ENCODE peak calls at places on chromosome 11, in seven cellular contexts. F, C, Q, W, O, D and H are unnamed samples.

GRCh38 chr11:62077136-62077535 is 46.7 kb upstream of the INCENP start:
- DNase-seq in F (no peak), C (peak; percentile 19), Q (no peak), W (peak; percentile 14), O (no peak), D (no peak), H (no peak)

GRCh38 chr11:123480290-123480815 is 50.3 kb downstream of the GRAMD1B start:
- DNase-seq in F (no peak), C (no peak), Q (no peak), W (no peak), O (no peak), D (no peak), H (no peak)

GRCh38 chr11:403761-404431 is 9.9 kb downstream of the PKP3 start:
- DNase-seq in F (no peak), C (no peak), Q (no peak), W (no peak), O (no peak), D (no peak), H (no peak)

GRCh38 chr11:118608268-118609214 is 1.1 kb downstream of the PHLDB1 start:
- DNase-seq in F (no peak), C (peak; percentile 93), Q (peak; percentile 50), W (peak; percentile 88), O (no peak), D (peak; percentile 64), H (peak; percentile 82)

GRCh38 chr11:15107730-15108515 is 6.8 kb upstream of the INSC start:
- DNase-seq in F (no peak), C (peak; percentile 40), Q (no peak), W (no peak), O (no peak), D (no peak), H (no peak)

GRCh38 chr11:5689551-5689983 is at the start of gene TRIM22:
- DNase-seq in F (no peak), C (peak; percentile 18), Q (no peak), W (peak; percentile 62), O (peak; percentile 81), D (no peak), H (peak; percentile 43)

GRCh38 chr11:59778122-59778521 is 22.9 kb downstream of the STX3 start:
- DNase-seq in F (no peak), C (no peak), Q (peak; percentile 82), W (no peak), O (no peak), D (no peak), H (no peak)

GRCh38 chr11:18563090-18563730 is 25.3 kb downstream of the UEVLD start:
- DNase-seq in F (no peak), C (peak; percentile 11), Q (no peak), W (no peak), O (no peak), D (no peak), H (no peak)

GRCh38 chr11:121337078-121337477 is 44.5 kb downstream of the SC5D start:
- DNase-seq in F (no peak), C (no peak), Q (no peak), W (no peak), O (no peak), D (no peak), H (no peak)

GRCh38 chr11:33214187-33214586 is 43.0 kb upstream of the HIPK3 start:
- DNase-seq in F (no peak), C (no peak), Q (no peak), W (no peak), O (no peak), D (no peak), H (no peak)

GRCh38 chr11:120674537-120674936 is 163.0 kb downstream of the GRIK4 start:
- DNase-seq in F (no peak), C (no peak), Q (peak; percentile 92), W (peak; percentile 6), O (no peak), D (no peak), H (no peak)

GRCh38 chr11:22707119-22707899 is 40.9 kb downstream of the GAS2 start:
- DNase-seq in F (no peak), C (no peak), Q (no peak), W (peak; percentile 47), O (no peak), D (no peak), H (no peak)

GRCh38 chr11:69393178-69393832 is 88.2 kb upstream of the LINC01488 start:
- DNase-seq in F (no peak), C (no peak), Q (no peak), W (no peak), O (no peak), D (no peak), H (no peak)

DNA sequence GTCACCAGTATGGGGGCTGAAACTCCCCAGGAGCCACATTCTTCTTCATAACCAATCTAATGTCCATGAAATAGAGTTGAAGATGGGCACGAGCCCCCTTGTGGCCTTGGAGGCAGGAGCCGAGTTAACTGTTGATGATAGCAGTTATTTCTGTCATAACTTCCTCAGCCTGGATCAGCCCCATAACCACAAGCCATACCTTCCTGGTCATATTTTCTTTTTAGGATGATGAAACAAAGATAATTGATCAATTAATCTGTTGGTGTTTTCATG is 65.0 kb upstream of the TTC12 start:
- DNase-seq in F (no peak), C (no peak), Q (no peak), W (peak; percentile 6), O (peak; percentile 33), D (no peak), H (no peak)
- TF ChIP-seq CTCF in F (peak; percentile 36), C (peak; percentile 34), Q (peak; percentile 62), W (peak; percentile 41), O (peak; percentile 57), D (no peak), H (no peak)

DNA sequence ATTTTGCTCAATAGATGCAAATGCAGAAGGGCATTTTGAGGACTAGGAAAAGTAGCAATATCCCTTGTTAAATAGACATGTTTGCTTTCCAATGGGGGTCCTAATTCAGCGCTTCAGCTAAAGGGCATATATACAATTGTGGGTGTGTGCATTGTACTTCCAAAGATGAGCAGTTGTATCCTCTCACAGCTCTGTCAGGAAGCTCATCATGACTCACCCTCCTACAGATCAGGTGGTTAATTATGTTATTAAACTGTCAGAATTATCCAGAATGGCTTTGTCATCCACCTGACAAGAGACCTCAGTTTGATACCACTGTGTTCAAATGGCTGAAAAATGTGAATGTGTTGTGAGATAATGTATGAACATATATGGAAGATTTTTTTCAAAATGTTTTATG is 252.2 kb upstream of the MTNR1B start:
- DNase-seq in F (no peak), C (no peak), Q (no peak), W (no peak), O (no peak), D (no peak), H (no peak)
- TF ChIP-seq CTCF in F (no peak), C (no peak), Q (no peak), W (no peak), O (no peak), D (no peak), H (no peak)

DNA sequence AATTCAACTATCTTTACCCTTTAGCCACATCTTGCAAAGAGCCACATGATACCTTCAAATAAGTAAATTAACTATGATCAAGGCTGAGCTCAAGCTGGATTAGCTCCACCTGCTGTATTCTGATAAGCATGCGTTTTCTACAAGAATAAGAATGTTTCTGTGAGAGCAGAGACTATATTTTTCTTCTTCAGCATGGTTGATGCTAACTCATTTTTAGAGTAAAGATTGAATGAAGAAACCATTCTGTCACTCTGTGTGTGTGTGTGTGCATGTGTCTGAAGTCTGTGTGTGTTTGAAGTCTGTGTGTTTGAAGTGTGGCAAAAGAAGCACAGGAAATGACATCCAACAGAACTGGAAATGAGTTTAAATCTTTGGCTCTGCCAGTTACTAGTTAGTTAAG is 12.0 kb upstream of the LAYN start:
- DNase-seq in F (no peak), C (no peak), Q (no peak), W (no peak), O (no peak), D (no peak), H (no peak)
- TF ChIP-seq CTCF in F (no peak), C (peak; percentile 4), Q (no peak), W (peak; percentile 20), O (peak; percentile 23), D (no peak), H (no peak)

GRCh38 chr11:25734592-25735211 is 597.2 kb upstream of the ANO3 start:
- DNase-seq in F (no peak), C (no peak), Q (no peak), W (peak; percentile 78), O (peak; percentile 88), D (no peak), H (no peak)

GRCh38 chr11:25737071-25737675 is 594.8 kb upstream of the ANO3 start:
- DNase-seq in F (no peak), C (no peak), Q (no peak), W (no peak), O (no peak), D (no peak), H (no peak)

GRCh38 chr11:25733777-25734176 is 598.2 kb upstream of the ANO3 start:
- DNase-seq in F (no peak), C (no peak), Q (no peak), W (peak; percentile 66), O (peak; percentile 14), D (no peak), H (no peak)
- TF ChIP-seq CTCF in F (peak; percentile 48), C (no peak), Q (no peak), W (peak; percentile 41), O (no peak), D (no peak), H (no peak)

GRCh38 chr11:66745356-66746235 is 16.6 kb upstream of the SPTBN2 start:
- DNase-seq in F (no peak), C (no peak), Q (peak; percentile 74), W (no peak), O (peak; percentile 53), D (peak; percentile 44), H (no peak)

GRCh38 chr11:66749091-66749490 is 20.1 kb upstream of the SPTBN2 start:
- DNase-seq in F (no peak), C (no peak), Q (no peak), W (no peak), O (no peak), D (no peak), H (no peak)

GRCh38 chr11:66743271-66743968 is 14.4 kb upstream of the SPTBN2 start:
- DNase-seq in F (no peak), C (no peak), Q (peak; percentile 42), W (no peak), O (peak; percentile 37), D (no peak), H (no peak)

GRCh38 chr11:66747480-66747879 is 18.5 kb upstream of the SPTBN2 start:
- DNase-seq in F (no peak), C (no peak), Q (no peak), W (no peak), O (no peak), D (no peak), H (no peak)

GRCh38 chr11:66744485-66745355 is 15.7 kb upstream of the SPTBN2 start:
- DNase-seq in F (peak; percentile 80), C (peak; percentile 46), Q (peak; percentile 94), W (peak; percentile 47), O (peak; percentile 78), D (peak; percentile 95), H (peak; percentile 93)
- TF ChIP-seq CTCF in F (no peak), C (no peak), Q (no peak), W (no peak), O (no peak), D (no peak), H (no peak)

GRCh38 chr11:31958086-31958735 is 132.7 kb upstream of the RCN1 start:
- DNase-seq in F (peak; percentile 76), C (peak; percentile 20), Q (no peak), W (peak; percentile 52), O (peak; percentile 93), D (no peak), H (peak; percentile 46)
- TF ChIP-seq CTCF in F (peak; percentile 84), C (peak; percentile 91), Q (peak; percentile 36), W (peak; percentile 90), O (peak; percentile 94), D (no peak), H (peak; percentile 67)